ENCODE peak calls at places on chromosomes 6 and 20, in nine cellular contexts. J, S, D, L, A, V, X, O and F are unnamed samples.

GRCh38 chr20:33919653-33920052 is 74.1 kb upstream of the RALY start:
- DNase-seq in J (no peak), S (no peak), D (no peak), L (no peak), A (no peak), V (no peak), X (no peak), O (no peak), F (peak; percentile 91)

GRCh38 chr6:114304304-114304887 is 38.4 kb downstream of the HS3ST5 start:
- DNase-seq in J (peak; percentile 32), S (no peak), D (peak; percentile 1), L (no peak), A (peak; percentile 11), V (peak; percentile 36), X (no peak), O (no peak), F (peak; percentile 25)

GRCh38 chr6:64146094-64146493 is 510.5 kb downstream of the PHF3 start:
- DNase-seq in J (no peak), S (no peak), D (no peak), L (no peak), A (no peak), V (no peak), X (no peak), O (no peak), F (no peak)

GRCh38 chr6:159169557-159170332 is 545 bp downstream of the FNDC1 start:
- DNase-seq in J (peak; percentile 31), S (no peak), D (no peak), L (no peak), A (no peak), V (peak; percentile 46), X (peak; percentile 64), O (peak; percentile 23), F (no peak)

GRCh38 chr20:16394784-16395183 is 178.5 kb downstream of the KIF16B start:
- DNase-seq in J (no peak), S (no peak), D (no peak), L (no peak), A (no peak), V (no peak), X (no peak), O (no peak), F (no peak)

GRCh38 chr6:110558575-110558974 is 82.2 kb upstream of the SLC22A16 start:
- DNase-seq in J (no peak), S (no peak), D (no peak), L (no peak), A (no peak), V (no peak), X (no peak), O (no peak), F (no peak)

GRCh38 chr20:17835240-17835940 is 133.2 kb downstream of the SNX5 start:
- DNase-seq in J (peak; percentile 93), S (peak; percentile 42), D (peak; percentile 63), L (no peak), A (peak; percentile 85), V (peak; percentile 78), X (no peak), O (peak; percentile 55), F (no peak)

GRCh38 chr6:593139-593906 is 63.6 kb downstream of the HUS1B start:
- DNase-seq in J (peak; percentile 80), S (peak; percentile 87), D (no peak), L (peak; percentile 43), A (peak; percentile 44), V (peak; percentile 67), X (peak; percentile 33), O (no peak), F (peak; percentile 73)

GRCh38 chr6:51099201-51099600 is 280.5 kb downstream of the TFAP2B start:
- DNase-seq in J (no peak), S (no peak), D (no peak), L (no peak), A (no peak), V (no peak), X (no peak), O (no peak), F (no peak)

GRCh38 chr6:56772737-56773184 is 130.1 kb upstream of the DST start:
- DNase-seq in J (peak; percentile 81), S (peak; percentile 22), D (peak; percentile 50), L (no peak), A (peak; percentile 79), V (peak; percentile 91), X (no peak), O (no peak), F (no peak)

GRCh38 chr6:22906091-22906549 is 336.8 kb downstream of the HDGFL1 start:
- DNase-seq in J (peak; percentile 71), S (no peak), D (no peak), L (no peak), A (peak; percentile 48), V (peak; percentile 38), X (no peak), O (no peak), F (no peak)

DNA sequence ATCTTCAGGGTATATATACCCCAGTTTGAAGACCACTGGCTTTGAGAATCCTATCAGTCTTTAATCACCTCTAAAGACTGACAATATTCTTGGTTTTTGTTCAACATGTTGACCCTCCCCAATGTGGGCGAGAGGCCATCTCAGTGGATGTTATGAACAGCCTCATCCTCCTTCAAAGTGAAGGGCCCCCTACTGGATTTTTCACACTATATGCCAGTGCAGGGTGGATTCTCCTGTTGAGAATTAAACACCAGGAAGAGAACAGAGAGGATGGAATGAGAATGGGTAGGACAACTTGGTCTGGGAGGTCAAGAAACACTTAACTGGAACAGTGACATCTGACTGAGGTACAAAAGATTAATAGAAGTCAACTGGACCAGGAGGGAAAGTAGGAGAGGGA is 327.1 kb downstream of the MAFB start:
- DNase-seq in J (no peak), S (no peak), D (no peak), L (no peak), A (no peak), V (no peak), X (no peak), O (no peak), F (no peak)
- TF ChIP-seq CTCF in J (no peak), S (no peak), D (no peak), L (no peak), A (no peak), V (no peak), X (no peak), O (no peak), F (no peak)

DNA sequence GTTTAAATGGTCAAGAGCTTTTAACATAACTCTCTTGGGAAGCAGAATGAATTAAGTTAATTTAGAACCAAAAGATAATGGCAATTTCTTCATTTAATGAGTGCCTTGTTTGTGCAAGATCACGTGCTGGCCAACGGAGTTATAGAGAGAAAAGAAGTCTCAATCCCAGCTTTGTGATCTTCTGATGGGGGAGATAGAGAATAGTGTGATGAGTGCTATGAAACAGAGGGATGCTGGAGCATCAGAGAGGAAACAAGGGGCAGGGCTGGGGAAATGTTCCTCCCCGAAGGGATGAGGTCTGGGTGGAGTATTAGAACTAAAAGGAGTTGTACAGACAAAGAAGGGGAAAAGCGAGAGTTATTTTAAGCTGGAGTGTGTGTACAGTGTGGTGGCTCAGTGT is 20.4 kb downstream of the ANKS1A start:
- DNase-seq in J (no peak), S (no peak), D (no peak), L (no peak), A (no peak), V (no peak), X (no peak), O (no peak), F (no peak)
- TF ChIP-seq CTCF in J (no peak), S (no peak), D (no peak), L (no peak), A (no peak), V (no peak), X (no peak), O (no peak), F (no peak)

DNA sequence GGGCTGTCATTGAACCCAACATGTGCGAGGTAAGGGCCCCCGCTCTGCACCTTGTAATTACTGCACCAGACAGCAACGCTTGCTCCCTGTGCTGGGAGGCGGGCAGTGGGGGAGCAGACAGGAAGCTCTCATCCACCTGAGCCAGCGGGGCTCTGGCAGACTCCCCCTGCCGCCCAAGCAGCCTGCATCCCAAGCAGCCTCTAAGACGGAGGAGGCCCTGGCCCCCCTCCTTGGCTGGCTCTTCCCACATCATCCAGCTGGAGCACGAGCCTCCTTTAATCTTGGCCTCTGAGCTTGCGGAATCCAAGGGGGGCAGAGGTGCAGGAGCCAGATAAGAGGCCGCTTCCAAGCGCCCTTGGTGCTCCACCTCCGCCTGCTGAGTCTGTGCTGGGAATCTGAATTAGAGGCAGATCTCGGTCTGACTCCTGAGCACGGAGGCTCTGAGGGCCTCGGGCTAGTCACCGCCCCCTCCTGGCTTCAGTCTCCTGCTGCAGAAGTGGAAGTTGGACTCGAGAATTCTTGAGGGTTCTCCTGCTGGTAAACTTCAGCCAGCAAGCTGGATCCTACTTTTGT is 40.0 kb upstream of the CDH22 start:
- DNase-seq in J (peak; percentile 52), S (peak; percentile 33), D (no peak), L (no peak), A (no peak), V (peak; percentile 39), X (peak; percentile 65), O (no peak), F (no peak)
- TF ChIP-seq CTCF in J (peak; percentile 45), S (no peak), D (peak; percentile 15), L (no peak), A (no peak), V (peak; percentile 35), X (no peak), O (no peak), F (no peak)

DNA sequence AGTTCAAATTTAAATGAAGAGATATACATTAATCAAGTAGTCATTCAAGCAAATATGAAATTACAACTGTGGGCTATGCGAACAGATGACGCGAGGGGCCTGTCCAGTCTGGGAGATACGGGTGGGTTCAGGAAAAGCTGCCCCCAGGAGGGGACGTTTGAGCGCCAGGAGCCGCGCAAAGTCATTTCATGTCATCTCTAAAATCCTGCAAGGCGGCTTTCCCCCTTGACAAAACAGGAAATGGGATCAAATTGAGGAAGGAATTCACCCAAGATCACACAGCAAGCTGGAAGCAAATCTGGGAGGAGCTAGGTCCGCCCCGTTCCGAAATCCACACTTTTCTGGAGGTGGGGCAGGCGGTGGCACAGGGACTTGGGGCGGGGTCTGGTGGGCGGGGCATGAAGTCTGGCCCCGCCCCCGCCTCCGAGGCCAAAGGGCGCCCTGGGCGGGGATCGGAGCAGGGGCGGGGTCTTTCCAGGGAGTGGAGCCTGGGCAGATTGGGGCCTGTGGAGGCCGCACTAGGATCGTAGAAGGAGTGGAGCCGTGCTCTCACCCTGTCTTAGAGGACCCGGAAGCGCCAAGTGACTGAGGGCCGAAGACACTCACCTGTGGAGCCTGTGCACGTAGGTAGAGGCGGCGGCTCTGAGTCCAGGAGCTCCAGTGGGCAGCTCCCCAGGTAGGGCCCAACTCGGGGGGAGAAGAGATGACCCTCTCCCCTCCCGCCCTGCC is at the start of gene LPIN3:
- DNase-seq in J (peak; percentile 87), S (peak; percentile 89), D (peak; percentile 21), L (peak; percentile 14), A (peak; percentile 84), V (peak; percentile 81), X (peak; percentile 94), O (peak; percentile 90), F (peak; percentile 21)
- TF ChIP-seq CTCF in J (peak; percentile 13), S (peak; percentile 48), D (peak; percentile 15), L (peak; percentile 19), A (peak; percentile 22), V (no peak), X (no peak), O (peak; percentile 68), F (no peak)